ENCODE peak calls at places on chromosomes 6 and 20, in seven cellular contexts. One of them, this sample, is unnamed.

GRCh38 chr20:45617591-45617990 is 11.9 kb upstream of the WFDC10A start:
- DNase-seq in HCT116: no peak
- DNase-seq in SK-N-SH: no peak
- DNase-seq in H1: no peak
- DNase-seq in GM12878: no peak
- DNase-seq in HepG2: no peak
- DNase-seq in K562: no peak
- DNase-seq in this sample: no peak

GRCh38 chr6:29354980-29355379 is 13.7 kb downstream of the OR5V1 start:
- DNase-seq in HCT116: no peak
- DNase-seq in SK-N-SH: no peak
- DNase-seq in H1: no peak
- DNase-seq in GM12878: no peak
- DNase-seq in HepG2: no peak
- DNase-seq in K562: no peak
- DNase-seq in this sample: no peak

GRCh38 chr6:144969154-144969553 is 684.0 kb downstream of the UTRN start:
- DNase-seq in HCT116: no peak
- DNase-seq in SK-N-SH: no peak
- DNase-seq in H1: no peak
- DNase-seq in GM12878: no peak
- DNase-seq in HepG2: no peak
- DNase-seq in K562: no peak
- DNase-seq in this sample: no peak

GRCh38 chr6:157206359-157206815 is 116.9 kb downstream of the TMEM242 start:
- DNase-seq in HCT116: no peak
- DNase-seq in SK-N-SH: no peak
- DNase-seq in H1: no peak
- DNase-seq in GM12878: no peak
- DNase-seq in HepG2: no peak
- DNase-seq in K562: no peak
- DNase-seq in this sample: no peak

GRCh38 chr6:52508261-52508739 is 68.6 kb downstream of the TRAM2 start:
- DNase-seq in HCT116: no peak
- DNase-seq in SK-N-SH: no peak
- DNase-seq in H1: no peak
- DNase-seq in GM12878: no peak
- DNase-seq in HepG2: no peak
- DNase-seq in K562: no peak
- DNase-seq in this sample: no peak

GRCh38 chr6:650098-650497 is 6.8 kb downstream of the HUS1B start:
- DNase-seq in HCT116: no peak
- DNase-seq in SK-N-SH: no peak
- DNase-seq in H1: no peak
- DNase-seq in GM12878: no peak
- DNase-seq in HepG2: no peak
- DNase-seq in K562: no peak
- DNase-seq in this sample: no peak

GRCh38 chr6:127446356-127446755 is 12.8 kb downstream of the KIAA0408 start:
- DNase-seq in HCT116: no peak
- DNase-seq in SK-N-SH: no peak
- DNase-seq in H1: no peak
- DNase-seq in GM12878: no peak
- DNase-seq in HepG2: no peak
- DNase-seq in K562: no peak
- DNase-seq in this sample: no peak

GRCh38 chr6:147117580-147117979 is 86.6 kb upstream of the STXBP5 start:
- DNase-seq in HCT116: no peak
- DNase-seq in SK-N-SH: no peak
- DNase-seq in H1: no peak
- DNase-seq in GM12878: no peak
- DNase-seq in HepG2: no peak
- DNase-seq in K562: no peak
- DNase-seq in this sample: no peak

GRCh38 chr20:31823360-31824124 is 4.4 kb downstream of the MYLK2 start:
- DNase-seq in HCT116: no peak
- DNase-seq in SK-N-SH: peak
- DNase-seq in H1: no peak
- DNase-seq in GM12878: no peak
- DNase-seq in HepG2: no peak
- DNase-seq in K562: no peak
- DNase-seq in this sample: no peak

GRCh38 chr20:37220796-37221195 is 40.8 kb downstream of the GHRH start:
- DNase-seq in HCT116: no peak
- DNase-seq in SK-N-SH: peak
- DNase-seq in H1: no peak
- DNase-seq in GM12878: no peak
- DNase-seq in HepG2: no peak
- DNase-seq in K562: no peak
- DNase-seq in this sample: no peak

DNA sequence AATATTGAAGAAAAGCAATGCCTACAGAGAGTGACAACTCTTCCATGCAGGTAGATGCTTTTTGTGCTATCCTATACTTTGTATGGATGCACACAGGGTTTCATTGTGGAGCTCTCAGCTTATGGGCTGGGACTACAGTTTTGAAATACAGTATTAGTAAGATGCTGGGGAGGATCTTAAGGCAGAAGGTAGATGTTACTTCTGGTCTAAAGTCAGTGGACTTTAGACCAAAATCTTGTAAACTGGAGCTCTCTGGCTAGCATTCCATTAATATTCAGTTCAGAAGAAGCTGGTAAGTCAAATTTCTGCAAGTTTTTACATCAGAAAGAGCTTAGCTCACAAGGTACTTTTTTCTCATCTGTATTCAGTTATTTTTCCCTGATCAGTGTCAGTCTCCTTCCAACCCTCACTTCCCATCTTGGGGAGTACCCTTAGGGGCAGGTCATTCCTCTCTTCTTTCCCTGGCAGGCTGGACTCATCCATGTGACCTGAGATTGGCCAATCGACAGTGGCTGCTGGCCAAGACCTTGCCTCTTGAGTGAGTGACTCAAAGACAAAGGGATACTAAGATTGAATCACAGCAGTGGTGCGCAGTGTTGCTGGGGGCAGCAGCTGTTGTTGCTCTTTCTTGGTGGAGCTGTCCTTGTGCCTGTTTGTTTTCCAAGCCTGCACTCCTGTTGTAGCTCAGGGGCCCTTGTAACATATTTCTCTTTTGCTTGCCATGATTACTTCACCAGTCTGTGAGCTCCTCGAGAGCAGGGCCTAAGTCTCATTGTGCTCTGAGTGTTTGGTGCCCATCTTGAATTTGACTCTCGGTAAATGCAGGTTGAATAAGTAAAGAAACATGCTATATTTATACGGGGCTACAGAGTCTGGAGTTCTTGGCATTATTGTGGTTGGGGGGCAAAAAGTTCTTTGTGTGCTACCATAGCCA is 2.8 kb upstream of the PHF20 start:
- DNase-seq in HCT116: peak
- DNase-seq in SK-N-SH: peak
- DNase-seq in H1: peak
- DNase-seq in GM12878: peak
- DNase-seq in HepG2: peak
- DNase-seq in K562: peak
- DNase-seq in this sample: peak
- TF ChIP-seq SIN3A in HCT116: no peak
- TF ChIP-seq SIN3A in SK-N-SH: no peak
- TF ChIP-seq SIN3A in H1: no peak
- TF ChIP-seq SIN3A in GM12878: no peak
- TF ChIP-seq SIN3A in HepG2: no peak
- TF ChIP-seq SIN3A in K562: no peak
- TF ChIP-seq SIN3A in this sample: no peak

GRCh38 chr20:64106435-64106961 is 867 bp downstream of the NPBWR2 start:
- DNase-seq in HCT116: no peak
- DNase-seq in SK-N-SH: no peak
- DNase-seq in H1: no peak
- DNase-seq in GM12878: no peak
- DNase-seq in HepG2: no peak
- DNase-seq in K562: no peak
- DNase-seq in this sample: no peak
- TF ChIP-seq SIN3A in HCT116: no peak
- TF ChIP-seq SIN3A in SK-N-SH: no peak
- TF ChIP-seq SIN3A in H1: no peak
- TF ChIP-seq SIN3A in GM12878: no peak
- TF ChIP-seq SIN3A in HepG2: no peak
- TF ChIP-seq SIN3A in K562: no peak
- TF ChIP-seq SIN3A in this sample: no peak

DNA sequence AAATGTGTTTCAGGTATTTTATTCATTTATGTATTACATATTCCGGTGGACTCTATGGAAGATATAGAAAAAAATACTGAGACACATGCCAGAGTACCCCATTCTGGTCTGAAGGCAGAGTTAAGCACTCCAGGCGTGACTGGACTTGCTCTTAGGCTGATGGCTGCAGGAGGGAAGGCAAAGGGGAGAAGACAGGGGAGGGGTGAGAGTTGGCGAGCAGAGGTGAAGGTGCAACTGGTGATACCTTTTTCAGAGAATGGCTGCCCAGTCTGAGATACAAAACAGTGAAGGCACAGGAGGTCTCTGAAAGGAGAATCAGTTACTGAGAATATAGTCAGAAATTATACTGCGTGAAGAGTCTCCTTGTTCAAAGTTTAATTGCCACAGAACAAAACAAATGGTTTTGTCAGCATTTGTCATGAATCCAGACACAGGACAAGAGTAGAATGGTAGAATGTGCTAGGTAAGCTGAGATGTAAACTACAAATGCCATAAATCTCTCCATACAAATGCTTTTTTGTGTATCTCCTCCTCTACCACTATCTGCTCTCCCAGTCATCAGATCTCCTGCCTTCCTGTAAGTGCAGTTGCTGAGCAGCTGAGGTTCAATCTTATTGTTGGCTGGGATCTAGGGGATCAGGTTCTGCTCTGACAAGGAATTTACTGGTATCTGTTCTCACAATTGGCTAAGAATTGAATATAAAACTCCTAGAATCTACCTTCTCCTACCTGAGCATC is 104.2 kb upstream of the DST start:
- DNase-seq in HCT116: no peak
- DNase-seq in SK-N-SH: no peak
- DNase-seq in H1: no peak
- DNase-seq in GM12878: no peak
- DNase-seq in HepG2: no peak
- DNase-seq in K562: no peak
- DNase-seq in this sample: no peak
- TF ChIP-seq SIN3A in HCT116: no peak
- TF ChIP-seq SIN3A in SK-N-SH: no peak
- TF ChIP-seq SIN3A in H1: no peak
- TF ChIP-seq SIN3A in GM12878: no peak
- TF ChIP-seq SIN3A in HepG2: no peak
- TF ChIP-seq SIN3A in K562: no peak
- TF ChIP-seq SIN3A in this sample: no peak

GRCh38 chr6:21874372-21874771 is 280.8 kb downstream of the SOX4 start:
- DNase-seq in HCT116: no peak
- DNase-seq in SK-N-SH: no peak
- DNase-seq in H1: no peak
- DNase-seq in GM12878: no peak
- DNase-seq in HepG2: no peak
- DNase-seq in K562: no peak
- DNase-seq in this sample: no peak

GRCh38 chr6:21871831-21872230 is 278.3 kb downstream of the SOX4 start:
- DNase-seq in HCT116: no peak
- DNase-seq in SK-N-SH: no peak
- DNase-seq in H1: no peak
- DNase-seq in GM12878: no peak
- DNase-seq in HepG2: no peak
- DNase-seq in K562: no peak
- DNase-seq in this sample: no peak

GRCh38 chr6:21870071-21870729 is 276.6 kb downstream of the SOX4 start:
- DNase-seq in HCT116: no peak
- DNase-seq in SK-N-SH: no peak
- DNase-seq in H1: no peak
- DNase-seq in GM12878: no peak
- DNase-seq in HepG2: no peak
- DNase-seq in K562: no peak
- DNase-seq in this sample: no peak

GRCh38 chr6:21869085-21869771 is 275.7 kb downstream of the SOX4 start:
- DNase-seq in HCT116: no peak
- DNase-seq in SK-N-SH: no peak
- DNase-seq in H1: no peak
- DNase-seq in GM12878: no peak
- DNase-seq in HepG2: no peak
- DNase-seq in K562: no peak
- DNase-seq in this sample: no peak

DNA sequence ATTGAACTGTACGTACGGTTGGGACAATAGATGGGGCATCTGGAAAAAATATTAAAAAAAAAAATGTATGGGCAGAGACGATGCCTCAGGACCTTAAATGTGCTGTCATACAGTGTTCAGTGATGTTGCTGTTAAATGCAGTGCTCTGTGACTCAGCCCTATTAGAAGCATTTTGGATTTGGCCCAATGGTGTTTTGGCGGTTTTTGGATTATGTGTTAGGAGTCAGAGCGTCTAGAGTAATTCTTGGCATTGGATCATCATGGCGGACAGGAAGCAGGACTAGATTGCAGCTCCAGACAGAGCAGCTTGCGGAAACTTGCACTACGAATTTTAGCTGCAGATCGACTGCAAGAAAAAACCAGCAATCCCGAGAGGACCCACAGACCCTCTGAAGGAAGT is 280.0 kb downstream of the SOX4 start:
- DNase-seq in HCT116: no peak
- DNase-seq in SK-N-SH: no peak
- DNase-seq in H1: no peak
- DNase-seq in GM12878: no peak
- DNase-seq in HepG2: no peak
- DNase-seq in K562: no peak
- DNase-seq in this sample: no peak
- TF ChIP-seq SIN3A in HCT116: no peak
- TF ChIP-seq SIN3A in SK-N-SH: no peak
- TF ChIP-seq SIN3A in H1: no peak
- TF ChIP-seq SIN3A in GM12878: no peak
- TF ChIP-seq SIN3A in HepG2: no peak
- TF ChIP-seq SIN3A in K562: no peak
- TF ChIP-seq SIN3A in this sample: no peak

GRCh38 chr6:26570027-26570809 is 26.5 kb upstream of the ABT1 start:
- DNase-seq in HCT116: no peak
- DNase-seq in SK-N-SH: no peak
- DNase-seq in H1: no peak
- DNase-seq in GM12878: no peak
- DNase-seq in HepG2: no peak
- DNase-seq in K562: peak
- DNase-seq in this sample: no peak

GRCh38 chr6:26575494-26575939 is 21.2 kb upstream of the ABT1 start:
- DNase-seq in HCT116: no peak
- DNase-seq in SK-N-SH: no peak
- DNase-seq in H1: no peak
- DNase-seq in GM12878: no peak
- DNase-seq in HepG2: no peak
- DNase-seq in K562: peak
- DNase-seq in this sample: peak

GRCh38 chr6:26569433-26569764 is 27.4 kb upstream of the ABT1 start:
- DNase-seq in HCT116: no peak
- DNase-seq in SK-N-SH: no peak
- DNase-seq in H1: no peak
- DNase-seq in GM12878: no peak
- DNase-seq in HepG2: no peak
- DNase-seq in K562: no peak
- DNase-seq in this sample: no peak

GRCh38 chr6:26568601-26569432 is 27.9 kb upstream of the ABT1 start:
- DNase-seq in HCT116: peak
- DNase-seq in SK-N-SH: peak
- DNase-seq in H1: peak
- DNase-seq in GM12878: peak
- DNase-seq in HepG2: peak
- DNase-seq in K562: peak
- DNase-seq in this sample: peak

GRCh38 chr6:26571592-26572296 is 25.0 kb upstream of the ABT1 start:
- DNase-seq in HCT116: peak
- DNase-seq in SK-N-SH: peak
- DNase-seq in H1: no peak
- DNase-seq in GM12878: peak
- DNase-seq in HepG2: peak
- DNase-seq in K562: peak
- DNase-seq in this sample: peak
- TF ChIP-seq SIN3A in HCT116: no peak
- TF ChIP-seq SIN3A in SK-N-SH: no peak
- TF ChIP-seq SIN3A in H1: peak
- TF ChIP-seq SIN3A in GM12878: no peak
- TF ChIP-seq SIN3A in HepG2: no peak
- TF ChIP-seq SIN3A in K562: no peak
- TF ChIP-seq SIN3A in this sample: peak